ENCODE peak calls at places on chromosome 6, in four cellular contexts. Z, J, V and E are unnamed samples.

GRCh38 chr6:36737043-36737785 is 39.6 kb downstream of the RAB44 start:
- DNase-seq in Z (no peak), J (no peak), V (no peak), E (no peak)

GRCh38 chr6:142819603-142820335 is 125.2 kb downstream of the HIVEP2 start:
- DNase-seq in Z (peak; percentile 29), J (no peak), V (no peak), E (peak; percentile 70)

GRCh38 chr6:125307150-125307838 is 5.5 kb upstream of the HDDC2 start:
- DNase-seq in Z (peak; percentile 52), J (no peak), V (no peak), E (no peak)

GRCh38 chr6:97958143-97958542 is 675.1 kb upstream of the MMS22L start:
- DNase-seq in Z (no peak), J (no peak), V (no peak), E (peak; percentile 5)

GRCh38 chr6:137754366-137754765 is 112.7 kb upstream of the TNFAIP3 start:
- DNase-seq in Z (no peak), J (no peak), V (no peak), E (no peak)

GRCh38 chr6:25637946-25638345 is 14.1 kb upstream of the SCGN start:
- DNase-seq in Z (peak; percentile 44), J (no peak), V (no peak), E (no peak)

GRCh38 chr6:143400258-143401059 is 50.0 kb downstream of the ADAT2 start:
- DNase-seq in Z (no peak), J (no peak), V (no peak), E (no peak)

GRCh38 chr6:143842468-143842901 is 653 bp upstream of the LTV1 start:
- DNase-seq in Z (no peak), J (no peak), V (peak; percentile 8), E (no peak)

GRCh38 chr6:68575765-68576439 is 59.2 kb upstream of the ADGRB3 start:
- DNase-seq in Z (no peak), J (no peak), V (no peak), E (peak; percentile 93)

GRCh38 chr6:53593001-53593488 is 48.1 kb upstream of the GCLC start:
- DNase-seq in Z (no peak), J (no peak), V (no peak), E (no peak)

GRCh38 chr6:7891098-7891872 is 19.3 kb downstream of the TXNDC5 start:
- DNase-seq in Z (no peak), J (no peak), V (no peak), E (no peak)

GRCh38 chr6:158725704-158726103 is 75.8 kb downstream of the SYTL3 start:
- DNase-seq in Z (no peak), J (no peak), V (no peak), E (no peak)

GRCh38 chr6:43173496-43174262 is 2.6 kb downstream of the SRF start:
- DNase-seq in Z (no peak), J (no peak), V (no peak), E (no peak)

GRCh38 chr6:28789553-28790083 is 134.2 kb downstream of the TRIM27 start:
- DNase-seq in Z (no peak), J (no peak), V (no peak), E (no peak)

GRCh38 chr6:39217177-39217864 is 12.0 kb downstream of the KCNK5 start:
- DNase-seq in Z (peak; percentile 72), J (no peak), V (peak; percentile 39), E (no peak)

GRCh38 chr6:19662911-19663310 is 174.3 kb upstream of the ID4 start:
- DNase-seq in Z (no peak), J (no peak), V (no peak), E (no peak)

GRCh38 chr6:51568771-51569170 is 518.6 kb downstream of the PKHD1 start:
- DNase-seq in Z (no peak), J (no peak), V (no peak), E (no peak)

GRCh38 chr6:115577270-115577669 is 483.4 kb downstream of the FRK start:
- DNase-seq in Z (no peak), J (no peak), V (no peak), E (no peak)

GRCh38 chr6:32882879-32883250 is 28.9 kb downstream of the PSMB9 start:
- DNase-seq in Z (no peak), J (no peak), V (no peak), E (no peak)

GRCh38 chr6:125640441-125641150 is 108.8 kb upstream of the HEY2 start:
- DNase-seq in Z (no peak), J (no peak), V (no peak), E (no peak)

GRCh38 chr6:21915707-21916399 is 322.3 kb downstream of the SOX4 start:
- DNase-seq in Z (no peak), J (no peak), V (no peak), E (no peak)

GRCh38 chr6:132971676-132972075 is 157.3 kb downstream of the RPS12 start:
- DNase-seq in Z (no peak), J (no peak), V (no peak), E (no peak)

GRCh38 chr6:157974341-157974894 is 7.2 kb upstream of the SYNJ2 start:
- DNase-seq in Z (no peak), J (no peak), V (no peak), E (peak; percentile 42)